ENCODE peak calls at places on chromosomes 1 and 21, in six cellular contexts. One of them, this sample, is unnamed.
A peak's percentile ranks its signal among the peaks of the same experiment; 100 is the strongest.

GRCh38 chr1:192153276-192153675 is 5.0 kb upstream of the RGS18 start:
- DNase-seq in NAMALWA: no peak
- DNase-seq in epithelial cell of esophagus: no peak
- DNase-seq in foreskin melanocyte: peak; percentile 23
- DNase-seq in hepatic stellate cell: no peak
- DNase-seq in non-pigmented ciliary epithelial cell: no peak
- DNase-seq in this sample: peak; percentile 37

GRCh38 chr1:239619190-239619589 is 232.8 kb downstream of the CHRM3 start:
- DNase-seq in NAMALWA: no peak
- DNase-seq in epithelial cell of esophagus: no peak
- DNase-seq in foreskin melanocyte: no peak
- DNase-seq in hepatic stellate cell: no peak
- DNase-seq in non-pigmented ciliary epithelial cell: no peak
- DNase-seq in this sample: no peak

GRCh38 chr1:162141273-162142023 is 72.0 kb downstream of the NOS1AP start:
- DNase-seq in NAMALWA: no peak
- DNase-seq in epithelial cell of esophagus: peak; percentile 78
- DNase-seq in foreskin melanocyte: no peak
- DNase-seq in hepatic stellate cell: no peak
- DNase-seq in non-pigmented ciliary epithelial cell: peak; percentile 52
- DNase-seq in this sample: no peak

GRCh38 chr1:204443260-204443619 is 31.6 kb upstream of the PPP1R15B start:
- DNase-seq in NAMALWA: no peak
- DNase-seq in epithelial cell of esophagus: peak; percentile 98
- DNase-seq in foreskin melanocyte: no peak
- DNase-seq in hepatic stellate cell: no peak
- DNase-seq in non-pigmented ciliary epithelial cell: no peak
- DNase-seq in this sample: no peak

GRCh38 chr1:248324468-248324867 is at the start of gene OR2M7:
- DNase-seq in NAMALWA: no peak
- DNase-seq in epithelial cell of esophagus: no peak
- DNase-seq in foreskin melanocyte: no peak
- DNase-seq in hepatic stellate cell: no peak
- DNase-seq in non-pigmented ciliary epithelial cell: no peak
- DNase-seq in this sample: no peak

GRCh38 chr1:216183427-216183826 is 239.8 kb downstream of the USH2A start:
- DNase-seq in NAMALWA: no peak
- DNase-seq in epithelial cell of esophagus: peak; percentile 18
- DNase-seq in foreskin melanocyte: no peak
- DNase-seq in hepatic stellate cell: no peak
- DNase-seq in non-pigmented ciliary epithelial cell: no peak
- DNase-seq in this sample: no peak

GRCh38 chr1:224497714-224498573 is 63.3 kb upstream of the WDR26 start:
- DNase-seq in NAMALWA: peak; percentile 13
- DNase-seq in epithelial cell of esophagus: peak; percentile 92
- DNase-seq in foreskin melanocyte: peak; percentile 50
- DNase-seq in hepatic stellate cell: peak; percentile 81
- DNase-seq in non-pigmented ciliary epithelial cell: peak; percentile 70
- DNase-seq in this sample: no peak

GRCh38 chr1:235336903-235337302 is 8.5 kb downstream of the GGPS1 start:
- DNase-seq in NAMALWA: peak; percentile 32
- DNase-seq in epithelial cell of esophagus: no peak
- DNase-seq in foreskin melanocyte: no peak
- DNase-seq in hepatic stellate cell: no peak
- DNase-seq in non-pigmented ciliary epithelial cell: no peak
- DNase-seq in this sample: no peak

GRCh38 chr1:50279622-50280320 is 143.5 kb downstream of the DMRTA2 start:
- DNase-seq in NAMALWA: peak; percentile 27
- DNase-seq in epithelial cell of esophagus: peak; percentile 39
- DNase-seq in foreskin melanocyte: peak; percentile 17
- DNase-seq in hepatic stellate cell: no peak
- DNase-seq in non-pigmented ciliary epithelial cell: no peak
- DNase-seq in this sample: peak; percentile 66

GRCh38 chr1:88289703-88290102 is 394.4 kb upstream of the PKN2 start:
- DNase-seq in NAMALWA: no peak
- DNase-seq in epithelial cell of esophagus: no peak
- DNase-seq in foreskin melanocyte: no peak
- DNase-seq in hepatic stellate cell: no peak
- DNase-seq in non-pigmented ciliary epithelial cell: no peak
- DNase-seq in this sample: no peak

GRCh38 chr1:61397915-61398314 is 315.6 kb downstream of the NFIA start:
- DNase-seq in NAMALWA: no peak
- DNase-seq in epithelial cell of esophagus: no peak
- DNase-seq in foreskin melanocyte: no peak
- DNase-seq in hepatic stellate cell: no peak
- DNase-seq in non-pigmented ciliary epithelial cell: peak; percentile 37
- DNase-seq in this sample: no peak

GRCh38 chr1:160125761-160126160 is 10.2 kb downstream of the ATP1A2 start:
- DNase-seq in NAMALWA: no peak
- DNase-seq in epithelial cell of esophagus: no peak
- DNase-seq in foreskin melanocyte: no peak
- DNase-seq in hepatic stellate cell: peak; percentile 59
- DNase-seq in non-pigmented ciliary epithelial cell: no peak
- DNase-seq in this sample: no peak

GRCh38 chr1:197660389-197660788 is 114.9 kb downstream of the DENND1B start:
- DNase-seq in NAMALWA: no peak
- DNase-seq in epithelial cell of esophagus: no peak
- DNase-seq in foreskin melanocyte: peak; percentile 29
- DNase-seq in hepatic stellate cell: no peak
- DNase-seq in non-pigmented ciliary epithelial cell: no peak
- DNase-seq in this sample: no peak

GRCh38 chr1:234188454-234188792 is 184.8 kb upstream of the COA6 start:
- DNase-seq in NAMALWA: peak; percentile 55
- DNase-seq in epithelial cell of esophagus: peak; percentile 94
- DNase-seq in foreskin melanocyte: no peak
- DNase-seq in hepatic stellate cell: no peak
- DNase-seq in non-pigmented ciliary epithelial cell: no peak
- DNase-seq in this sample: peak; percentile 64

GRCh38 chr21:42460391-42461184 is 35.4 kb downstream of the RSPH1 start:
- DNase-seq in NAMALWA: peak; percentile 96
- DNase-seq in epithelial cell of esophagus: no peak
- DNase-seq in foreskin melanocyte: no peak
- DNase-seq in hepatic stellate cell: no peak
- DNase-seq in non-pigmented ciliary epithelial cell: no peak
- DNase-seq in this sample: peak; percentile 92

GRCh38 chr1:115336741-115337140 is 1.3 kb downstream of the NGF start:
- DNase-seq in NAMALWA: no peak
- DNase-seq in epithelial cell of esophagus: no peak
- DNase-seq in foreskin melanocyte: no peak
- DNase-seq in hepatic stellate cell: peak; percentile 32
- DNase-seq in non-pigmented ciliary epithelial cell: no peak
- DNase-seq in this sample: no peak

GRCh38 chr21:45135868-45136267 is 61.5 kb downstream of the ADARB1 start:
- DNase-seq in NAMALWA: no peak
- DNase-seq in epithelial cell of esophagus: no peak
- DNase-seq in foreskin melanocyte: no peak
- DNase-seq in hepatic stellate cell: no peak
- DNase-seq in non-pigmented ciliary epithelial cell: no peak
- DNase-seq in this sample: no peak

GRCh38 chr1:59570524-59570923 is 244.2 kb upstream of the HOOK1 start:
- DNase-seq in NAMALWA: peak; percentile 8
- DNase-seq in epithelial cell of esophagus: peak; percentile 10
- DNase-seq in foreskin melanocyte: no peak
- DNase-seq in hepatic stellate cell: no peak
- DNase-seq in non-pigmented ciliary epithelial cell: no peak
- DNase-seq in this sample: no peak

GRCh38 chr1:33231166-33231565 is 25.1 kb upstream of the ZNF362 start:
- DNase-seq in NAMALWA: no peak
- DNase-seq in epithelial cell of esophagus: no peak
- DNase-seq in foreskin melanocyte: no peak
- DNase-seq in hepatic stellate cell: no peak
- DNase-seq in non-pigmented ciliary epithelial cell: no peak
- DNase-seq in this sample: no peak

GRCh38 chr21:19228241-19228640 is 824.7 kb upstream of the TMPRSS15 start:
- DNase-seq in NAMALWA: no peak
- DNase-seq in epithelial cell of esophagus: no peak
- DNase-seq in foreskin melanocyte: no peak
- DNase-seq in hepatic stellate cell: no peak
- DNase-seq in non-pigmented ciliary epithelial cell: no peak
- DNase-seq in this sample: no peak

GRCh38 chr1:66350001-66350547 is 183.9 kb upstream of the SGIP1 start:
- DNase-seq in NAMALWA: peak; percentile 80
- DNase-seq in epithelial cell of esophagus: no peak
- DNase-seq in foreskin melanocyte: peak; percentile 82
- DNase-seq in hepatic stellate cell: no peak
- DNase-seq in non-pigmented ciliary epithelial cell: no peak
- DNase-seq in this sample: peak; percentile 68

GRCh38 chr21:38440746-38441145 is 57.5 kb downstream of the ERG start:
- DNase-seq in NAMALWA: no peak
- DNase-seq in epithelial cell of esophagus: peak; percentile 83
- DNase-seq in foreskin melanocyte: peak; percentile 85
- DNase-seq in hepatic stellate cell: peak; percentile 64
- DNase-seq in non-pigmented ciliary epithelial cell: peak; percentile 82
- DNase-seq in this sample: no peak

GRCh38 chr21:33070921-33071877 is 1.3 kb downstream of the OLIG1 start:
- DNase-seq in NAMALWA: no peak
- DNase-seq in epithelial cell of esophagus: peak; percentile 18
- DNase-seq in foreskin melanocyte: no peak
- DNase-seq in hepatic stellate cell: no peak
- DNase-seq in non-pigmented ciliary epithelial cell: no peak
- DNase-seq in this sample: no peak

GRCh38 chr1:188314557-188315137 is 1485.9 kb downstream of the PLA2G4A start:
- DNase-seq in NAMALWA: no peak
- DNase-seq in epithelial cell of esophagus: no peak
- DNase-seq in foreskin melanocyte: no peak
- DNase-seq in hepatic stellate cell: no peak
- DNase-seq in non-pigmented ciliary epithelial cell: no peak
- DNase-seq in this sample: no peak

GRCh38 chr1:9909222-9910046 is 635 bp downstream of the CTNNBIP1 start:
- DNase-seq in NAMALWA: peak; percentile 57
- DNase-seq in epithelial cell of esophagus: peak; percentile 74
- DNase-seq in foreskin melanocyte: no peak
- DNase-seq in hepatic stellate cell: no peak
- DNase-seq in non-pigmented ciliary epithelial cell: no peak
- DNase-seq in this sample: peak; percentile 52

GRCh38 chr21:45824546-45825208 is 156.9 kb upstream of the COL6A1 start:
- DNase-seq in NAMALWA: no peak
- DNase-seq in epithelial cell of esophagus: no peak
- DNase-seq in foreskin melanocyte: no peak
- DNase-seq in hepatic stellate cell: no peak
- DNase-seq in non-pigmented ciliary epithelial cell: no peak
- DNase-seq in this sample: no peak

GRCh38 chr1:227903061-227903521 is 44.6 kb downstream of the WNT9A start:
- DNase-seq in NAMALWA: no peak
- DNase-seq in epithelial cell of esophagus: no peak
- DNase-seq in foreskin melanocyte: no peak
- DNase-seq in hepatic stellate cell: no peak
- DNase-seq in non-pigmented ciliary epithelial cell: no peak
- DNase-seq in this sample: no peak

GRCh38 chr1:20727746-20728316 is 4.7 kb downstream of the SH2D5 start:
- DNase-seq in NAMALWA: peak; percentile 38
- DNase-seq in epithelial cell of esophagus: no peak
- DNase-seq in foreskin melanocyte: no peak
- DNase-seq in hepatic stellate cell: no peak
- DNase-seq in non-pigmented ciliary epithelial cell: no peak
- DNase-seq in this sample: no peak

GRCh38 chr1:188140958-188141357 is 1312.2 kb downstream of the PLA2G4A start:
- DNase-seq in NAMALWA: no peak
- DNase-seq in epithelial cell of esophagus: no peak
- DNase-seq in foreskin melanocyte: no peak
- DNase-seq in hepatic stellate cell: no peak
- DNase-seq in non-pigmented ciliary epithelial cell: no peak
- DNase-seq in this sample: no peak

GRCh38 chr1:203673550-203674411 is 47.1 kb downstream of the ATP2B4 start:
- DNase-seq in NAMALWA: peak; percentile 36
- DNase-seq in epithelial cell of esophagus: peak; percentile 92
- DNase-seq in foreskin melanocyte: peak; percentile 97
- DNase-seq in hepatic stellate cell: peak; percentile 93
- DNase-seq in non-pigmented ciliary epithelial cell: peak; percentile 78
- DNase-seq in this sample: peak; percentile 55

GRCh38 chr21:38671716-38672115 is 134.0 kb upstream of the ETS2 start:
- DNase-seq in NAMALWA: no peak
- DNase-seq in epithelial cell of esophagus: no peak
- DNase-seq in foreskin melanocyte: no peak
- DNase-seq in hepatic stellate cell: no peak
- DNase-seq in non-pigmented ciliary epithelial cell: no peak
- DNase-seq in this sample: no peak

GRCh38 chr1:66464356-66464755 is 69.6 kb upstream of the SGIP1 start:
- DNase-seq in NAMALWA: no peak
- DNase-seq in epithelial cell of esophagus: no peak
- DNase-seq in foreskin melanocyte: no peak
- DNase-seq in hepatic stellate cell: no peak
- DNase-seq in non-pigmented ciliary epithelial cell: no peak
- DNase-seq in this sample: no peak

GRCh38 chr1:1291611-1292441 is 11.6 kb downstream of the SCNN1D start:
- DNase-seq in NAMALWA: peak; percentile 78
- DNase-seq in epithelial cell of esophagus: peak; percentile 86
- DNase-seq in foreskin melanocyte: no peak
- DNase-seq in hepatic stellate cell: peak; percentile 64
- DNase-seq in non-pigmented ciliary epithelial cell: peak; percentile 15
- DNase-seq in this sample: peak; percentile 91

GRCh38 chr1:163999131-163999530 is 559.9 kb upstream of the PBX1 start:
- DNase-seq in NAMALWA: no peak
- DNase-seq in epithelial cell of esophagus: no peak
- DNase-seq in foreskin melanocyte: no peak
- DNase-seq in hepatic stellate cell: no peak
- DNase-seq in non-pigmented ciliary epithelial cell: no peak
- DNase-seq in this sample: no peak

GRCh38 chr1:178501705-178502329 is 5.1 kb upstream of the CLEC20A start:
- DNase-seq in NAMALWA: peak; percentile 79
- DNase-seq in epithelial cell of esophagus: peak; percentile 76
- DNase-seq in foreskin melanocyte: peak; percentile 35
- DNase-seq in hepatic stellate cell: peak; percentile 85
- DNase-seq in non-pigmented ciliary epithelial cell: peak; percentile 17
- DNase-seq in this sample: peak; percentile 89

GRCh38 chr1:150535511-150536281 is 13.5 kb upstream of the ADAMTSL4 start:
- DNase-seq in NAMALWA: no peak
- DNase-seq in epithelial cell of esophagus: peak; percentile 18
- DNase-seq in foreskin melanocyte: no peak
- DNase-seq in hepatic stellate cell: peak; percentile 70
- DNase-seq in non-pigmented ciliary epithelial cell: no peak
- DNase-seq in this sample: no peak

This sample was measured in Karpas-422.